ENCODE peak calls at places on chromosomes 2 and 18, in nine cellular contexts. T is activated T-cell treated with anti-CD3 and anti-CD28 coated beads for 24 hours; I is amniotic stem cell; O is Calu3; Y is fibroblast of gingiva; H is SK-N-SH; M is stimulated activated CD4-positive, alpha-beta T cell treated with anti-CD3 and anti-CD28 coated beads, Interleukin-15, amount 100 ng/mL, for 1 hour; E is activated naive CD4-positive, alpha-beta T cell treated with anti-CD3 and anti-CD28 coated beads, Interleukin-2, amount 10 ng/mL, durations not matched to agents 7 days and 5 days; C is cortex of kidney. K is an unnamed sample.
A peak's percentile ranks its signal among the peaks of the same experiment; 100 is the strongest.

GRCh38 chr2:42054657-42055430 is 7.0 kb downstream of the PKDCC start:
- DNase-seq in C (no peak), E (no peak), Y (no peak), T (no peak), H (no peak), I (no peak), M (no peak), O (peak; percentile 47), K (no peak)

GRCh38 chr18:79792096-79792987 is 5.4 kb upstream of the KCNG2 start:
- DNase-seq in O (no peak), I (no peak), H (no peak), T (no peak), E (no peak), C (no peak), M (no peak), Y (no peak), K (no peak)

GRCh38 chr18:75408554-75409506 is 18.7 kb downstream of the SMIM21 start:
- DNase-seq in M (no peak), C (no peak), E (no peak), I (peak; percentile 83), O (peak; percentile 4), Y (peak; percentile 80), H (no peak), T (peak; percentile 32), K (peak; percentile 93)

GRCh38 chr2:227607969-227608368 is 6.7 kb downstream of the SCYGR3 start:
- DNase-seq in Y (no peak), C (no peak), O (no peak), M (no peak), T (no peak), E (no peak), H (no peak), I (no peak), K (no peak)

GRCh38 chr18:37698508-37699035 is 133.0 kb upstream of the CELF4 start:
- DNase-seq in C (peak; percentile 10), Y (no peak), I (no peak), O (peak; percentile 17), T (no peak), E (no peak), H (no peak), M (no peak), K (no peak)

GRCh38 chr2:128259585-128259984 is 59.1 kb downstream of the HS6ST1 start:
- DNase-seq in H (no peak), I (no peak), C (no peak), O (no peak), T (no peak), M (no peak), E (no peak), Y (no peak), K (no peak)

GRCh38 chr2:42999391-42999811 is 207.0 kb upstream of the HAAO start:
- DNase-seq in O (no peak), I (no peak), H (peak; percentile 20), T (no peak), M (no peak), E (no peak), Y (no peak), C (no peak), K (no peak)

GRCh38 chr2:69177063-69177771 is 164.2 kb downstream of the ANTXR1 start:
- DNase-seq in H (peak; percentile 41), M (no peak), O (no peak), I (peak; percentile 50), C (no peak), Y (peak; percentile 99), T (no peak), E (no peak), K (peak; percentile 81)